ENCODE peak calls at places on chromosomes 12 and 14, in ten cellular contexts. R is HepG2, J is body of pancreas, K is right lobe of liver, Q is uterus, O is heart left ventricle, I is breast epithelium, F is ovary, E is spleen, U is suprapubic skin. Y is an unnamed sample.

GRCh38 chr12:49336645-49337584 is at the start of gene C1QL4:
- DNase-seq in R (peak), J (peak), K (peak), Q (peak), O (peak), I (peak), F (peak), E (peak), U (peak), Y (peak)

GRCh38 chr12:88266851-88267360 is 124.8 kb downstream of the TMTC3 start:
- DNase-seq in R (no peak), J (no peak), K (no peak), Q (no peak), O (no peak), I (no peak), F (no peak), E (no peak), U (no peak), Y (no peak)

GRCh38 chr12:24776856-24777255 is 172.0 kb downstream of the BCAT1 start:
- DNase-seq in R (no peak), J (no peak), K (no peak), Q (no peak), O (no peak), I (no peak), F (no peak), E (no peak), U (no peak), Y (no peak)

GRCh38 chr12:10033783-10034381 is 3.4 kb downstream of the CLEC9A start:
- DNase-seq in R (no peak), J (no peak), K (no peak), Q (no peak), O (no peak), I (no peak), F (no peak), E (no peak), U (no peak), Y (no peak)

GRCh38 chr12:4269279-4269991 is 4.1 kb upstream of the CCND2 start:
- DNase-seq in R (no peak), J (peak), K (peak), Q (peak), O (peak), I (no peak), F (peak), E (peak), U (no peak), Y (peak)

GRCh38 chr12:32178341-32179010 is 71.8 kb downstream of the BICD1 start:
- DNase-seq in R (no peak), J (no peak), K (peak), Q (no peak), O (no peak), I (no peak), F (no peak), E (no peak), U (no peak), Y (no peak)

GRCh38 chr12:65308001-65308400 is 29.5 kb downstream of the MSRB3 start:
- DNase-seq in R (no peak), J (no peak), K (no peak), Q (no peak), O (no peak), I (no peak), F (no peak), E (no peak), U (no peak), Y (no peak)

GRCh38 chr14:61420326-61420725 is 98.9 kb downstream of the PRKCH start:
- DNase-seq in R (no peak), J (no peak), K (no peak), Q (no peak), O (no peak), I (no peak), F (no peak), E (no peak), U (no peak), Y (no peak)

GRCh38 chr12:42447371-42447786 is 121.4 kb downstream of the PPHLN1 start:
- DNase-seq in R (no peak), J (no peak), K (no peak), Q (no peak), O (no peak), I (no peak), F (no peak), E (no peak), U (no peak), Y (no peak)

GRCh38 chr12:108832730-108833354 is 24.5 kb downstream of the SSH1 start:
- DNase-seq in R (no peak), J (no peak), K (no peak), Q (no peak), O (no peak), I (no peak), F (no peak), E (peak), U (no peak), Y (no peak)

GRCh38 chr12:57815177-57816000 is 3.1 kb downstream of the AVIL start:
- DNase-seq in R (peak), J (no peak), K (no peak), Q (no peak), O (no peak), I (no peak), F (no peak), E (peak), U (no peak), Y (no peak)

GRCh38 chr14:75711796-75712211 is 50.8 kb downstream of the TTLL5 start:
- DNase-seq in R (peak), J (peak), K (peak), Q (peak), O (peak), I (peak), F (peak), E (no peak), U (no peak), Y (peak)

GRCh38 chr12:130846386-130846785 is 7.3 kb upstream of the STX2 start:
- DNase-seq in R (no peak), J (no peak), K (no peak), Q (no peak), O (no peak), I (no peak), F (no peak), E (no peak), U (no peak), Y (no peak)

GRCh38 chr12:80607361-80608135 is 99.9 kb upstream of the MYF6 start:
- DNase-seq in R (no peak), J (no peak), K (no peak), Q (no peak), O (no peak), I (no peak), F (no peak), E (no peak), U (no peak), Y (no peak)
- TF ChIP-seq CTCF in R (no peak), J (no peak), K (peak), Q (no peak), O (no peak), I (no peak), F (no peak), E (no peak), U (no peak), Y (no peak)

DNA sequence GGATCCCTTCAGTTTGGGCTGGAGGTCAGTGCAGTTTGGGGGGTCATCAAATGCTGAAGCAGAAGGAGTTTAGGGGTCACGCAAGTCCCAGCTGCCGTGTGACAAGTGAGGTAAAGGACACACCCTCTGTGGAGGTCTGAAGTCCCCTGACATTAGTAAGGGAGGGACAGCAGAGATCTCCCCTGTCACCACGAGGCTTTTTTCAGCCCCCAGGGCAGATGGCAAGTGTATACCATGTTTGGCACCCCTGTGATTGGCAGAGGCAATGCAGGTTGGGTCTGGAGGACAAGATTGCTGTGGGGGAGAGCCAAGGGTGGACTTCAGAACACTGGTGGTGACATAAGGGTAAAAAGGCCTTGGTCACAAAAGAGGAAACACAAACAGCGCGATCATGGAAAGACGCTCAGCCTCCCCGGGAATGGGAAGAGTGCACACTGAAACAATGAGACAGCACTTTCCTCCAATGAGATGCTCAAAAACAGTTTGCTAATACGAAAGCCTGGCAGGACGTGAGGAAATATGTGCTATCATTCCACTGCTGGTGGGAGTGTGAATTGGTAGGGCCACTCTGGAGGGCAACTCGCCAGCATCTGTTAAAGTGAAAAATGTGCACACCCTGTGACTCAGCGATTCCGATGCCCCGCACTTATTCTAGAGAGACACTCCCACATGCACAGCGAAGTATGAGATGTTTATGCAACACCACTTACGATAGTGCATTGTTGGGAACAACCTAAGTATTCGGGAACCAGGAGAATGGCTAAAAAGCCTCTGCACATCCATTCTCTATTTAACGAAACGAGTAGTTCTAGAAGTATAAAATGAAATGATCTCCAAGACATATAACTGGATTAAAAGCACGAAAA is 14.4 kb upstream of the CD27 start:
- DNase-seq in R (peak), J (peak), K (peak), Q (peak), O (peak), I (no peak), F (peak), E (no peak), U (peak), Y (peak)
- TF ChIP-seq POLR2A in R (no peak), J (no peak), K (no peak), Q (no peak), O (no peak), I (no peak), F (no peak), E (no peak), U (no peak), Y (no peak)

GRCh38 chr12:79008591-79008990 is 144.0 kb downstream of the SYT1 start:
- DNase-seq in R (no peak), J (no peak), K (no peak), Q (no peak), O (no peak), I (no peak), F (no peak), E (no peak), U (no peak), Y (no peak)

GRCh38 chr12:79000501-79000900 is 135.9 kb downstream of the SYT1 start:
- DNase-seq in R (no peak), J (no peak), K (no peak), Q (no peak), O (no peak), I (no peak), F (no peak), E (no peak), U (no peak), Y (no peak)

GRCh38 chr12:79001404-79001803 is 136.8 kb downstream of the SYT1 start:
- DNase-seq in R (no peak), J (no peak), K (no peak), Q (no peak), O (no peak), I (no peak), F (no peak), E (no peak), U (no peak), Y (no peak)

GRCh38 chr12:79006306-79006705 is 141.7 kb downstream of the SYT1 start:
- DNase-seq in R (no peak), J (no peak), K (no peak), Q (no peak), O (no peak), I (no peak), F (no peak), E (no peak), U (no peak), Y (no peak)
- TF ChIP-seq CTCF in R (peak), J (no peak), K (no peak), Q (no peak), O (no peak), I (no peak), F (no peak), E (peak), U (no peak), Y (no peak)

GRCh38 chr12:107759410-107759809 is 1.5 kb downstream of the PRDM4 start:
- DNase-seq in R (peak), J (no peak), K (no peak), Q (no peak), O (no peak), I (no peak), F (no peak), E (no peak), U (no peak), Y (no peak)

GRCh38 chr12:107761502-107761904 is 566 bp upstream of the PRDM4 start:
- DNase-seq in R (no peak), J (no peak), K (no peak), Q (no peak), O (no peak), I (no peak), F (no peak), E (peak), U (no peak), Y (no peak)

GRCh38 chr12:107760207-107760816 is 625 bp downstream of the PRDM4 start:
- DNase-seq in R (peak), J (peak), K (peak), Q (no peak), O (peak), I (no peak), F (no peak), E (no peak), U (peak), Y (peak)

GRCh38 chr12:107762874-107763273 is 1.9 kb upstream of the PRDM4 start:
- DNase-seq in R (no peak), J (no peak), K (no peak), Q (no peak), O (no peak), I (no peak), F (no peak), E (no peak), U (no peak), Y (no peak)

GRCh38 chr12:107760817-107761501 is at the start of gene PRDM4:
- DNase-seq in R (peak), J (peak), K (peak), Q (peak), O (peak), I (peak), F (peak), E (peak), U (peak), Y (peak)
- TF ChIP-seq POLR2A in R (peak), J (peak), K (peak), Q (peak), O (peak), I (no peak), F (peak), E (peak), U (peak), Y (peak)

GRCh38 chr14:59020382-59020781 is 168.1 kb upstream of the DAAM1 start:
- DNase-seq in R (no peak), J (no peak), K (no peak), Q (no peak), O (no peak), I (no peak), F (no peak), E (no peak), U (no peak), Y (no peak)
- TF ChIP-seq CTCF in R (peak), J (peak), K (peak), Q (no peak), O (peak), I (no peak), F (no peak), E (no peak), U (peak), Y (no peak)

DNA sequence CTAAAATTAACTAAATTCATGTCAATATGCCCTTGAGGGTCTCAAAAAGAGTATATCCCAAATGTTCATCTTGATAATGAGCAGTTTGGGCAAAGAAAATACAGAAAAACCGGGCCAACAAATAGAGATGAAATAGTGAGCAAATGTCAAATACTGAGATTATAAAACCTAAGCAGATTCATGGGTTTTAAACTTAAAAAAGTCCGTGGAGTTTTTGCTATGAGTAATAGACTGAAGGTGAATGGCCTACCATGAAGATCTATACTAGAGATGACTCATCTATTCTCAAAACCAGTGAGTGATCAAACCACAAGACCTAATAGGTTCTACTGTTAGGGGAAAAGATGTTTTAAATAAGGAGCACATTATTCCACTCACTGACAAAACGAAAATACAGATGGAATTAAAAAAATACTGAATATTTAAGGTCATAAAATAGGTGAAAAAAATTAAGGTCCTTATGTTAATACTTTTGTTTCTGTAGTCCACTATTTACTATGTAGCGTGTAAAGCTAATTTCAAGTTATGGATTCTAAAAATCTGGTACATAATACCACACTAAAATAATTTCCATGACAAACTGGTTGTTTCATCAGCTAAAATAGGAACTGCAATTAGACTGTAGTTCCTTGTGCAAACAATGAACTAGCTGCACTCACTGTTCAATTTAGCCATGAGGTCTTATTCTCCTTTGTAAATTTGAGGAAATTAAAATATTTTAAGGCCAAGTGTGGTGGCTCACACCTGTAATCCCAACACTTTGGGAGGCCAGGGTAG is 5.0 kb downstream of the HNRNPC start:
- DNase-seq in R (no peak), J (no peak), K (no peak), Q (no peak), O (no peak), I (no peak), F (no peak), E (no peak), U (no peak), Y (no peak)
- TF ChIP-seq POLR2A in R (no peak), J (no peak), K (no peak), Q (no peak), O (no peak), I (no peak), F (no peak), E (no peak), U (no peak), Y (no peak)